ENCODE peak calls at places on chromosomes 5 and 9, in seven cellular contexts. X, U, N, V, F, K and H are unnamed samples.

GRCh38 chr5:143314664-143315063 is 88.8 kb downstream of the NR3C1 start:
- DNase-seq in K (no peak), N (no peak), X (no peak), V (no peak), F (no peak), U (peak), H (no peak)

GRCh38 chr5:81420039-81420667 is 26.2 kb upstream of the ACOT12 start:
- DNase-seq in X (no peak), F (no peak), U (peak), K (peak), N (no peak), V (no peak), H (no peak)

GRCh38 chr9:83106272-83106671 is 43.3 kb upstream of the RASEF start:
- DNase-seq in F (no peak), N (no peak), U (no peak), X (no peak), K (no peak), V (no peak), H (no peak)

GRCh38 chr5:90613450-90613849 is 54.9 kb downstream of the ADGRV1 start:
- DNase-seq in N (no peak), U (no peak), F (no peak), K (no peak), V (no peak), X (no peak), H (no peak)

GRCh38 chr5:150598046-150598445 is 42.4 kb upstream of the SYNPO start:
- DNase-seq in V (no peak), N (no peak), K (no peak), U (no peak), F (no peak), X (no peak), H (no peak)

GRCh38 chr5:119435436-119436132 is 16.7 kb upstream of the HSD17B4 start:
- DNase-seq in V (peak), K (peak), U (peak), X (peak), F (peak), N (peak), H (peak)

GRCh38 chr5:146079695-146080361 is 25.5 kb downstream of the PLAC8L1 start:
- DNase-seq in K (no peak), X (no peak), F (no peak), U (peak), N (no peak), V (no peak), H (no peak)

GRCh38 chr5:115459844-115460243 is 84.7 kb downstream of the FEM1C start:
- DNase-seq in K (no peak), F (no peak), V (no peak), U (no peak), X (no peak), N (no peak), H (no peak)

GRCh38 chr9:6215562-6215961 is at the start of gene IL33:
- DNase-seq in K (no peak), N (no peak), U (no peak), V (peak), F (no peak), X (no peak), H (no peak)